ENCODE peak calls at places on chromosomes 4 and X, in six cellular contexts. One of them, this sample, is unnamed.

GRCh38 chr4:45971108-45971507 is 152.7 kb downstream of the GABRG1 start:
- DNase-seq in NCI-H2029: no peak
- DNase-seq in stomach: no peak
- DNase-seq in non-pigmented ciliary epithelial cell: no peak
- DNase-seq in activated CD4-positive, alpha-beta T cell treated with anti-CD3 and anti-CD28 coated beads, Interleukin-2, amount 10 ng/mL, durations not matched to agents 7 days and 5 days: no peak
- DNase-seq in activated CD4-positive, CD25-positive, alpha-beta regulatory T cell treated with anti-CD3 and anti-CD28 coated beads, Interleukin-2, amount 50 U/mL, for 72 hours: no peak
- DNase-seq in this sample: no peak

GRCh38 chrX:84046403-84046984 is 141.5 kb downstream of the RPS6KA6 start:
- DNase-seq in NCI-H2029: no peak
- DNase-seq in stomach: peak
- DNase-seq in non-pigmented ciliary epithelial cell: no peak
- DNase-seq in activated CD4-positive, alpha-beta T cell treated with anti-CD3 and anti-CD28 coated beads, Interleukin-2, amount 10 ng/mL, durations not matched to agents 7 days and 5 days: peak
- DNase-seq in activated CD4-positive, CD25-positive, alpha-beta regulatory T cell treated with anti-CD3 and anti-CD28 coated beads, Interleukin-2, amount 50 U/mL, for 72 hours: no peak
- DNase-seq in this sample: no peak

GRCh38 chrX:128439159-128439558 is 387.0 kb upstream of the ACTRT1 start:
- DNase-seq in NCI-H2029: no peak
- DNase-seq in stomach: no peak
- DNase-seq in non-pigmented ciliary epithelial cell: no peak
- DNase-seq in activated CD4-positive, alpha-beta T cell treated with anti-CD3 and anti-CD28 coated beads, Interleukin-2, amount 10 ng/mL, durations not matched to agents 7 days and 5 days: no peak
- DNase-seq in activated CD4-positive, CD25-positive, alpha-beta regulatory T cell treated with anti-CD3 and anti-CD28 coated beads, Interleukin-2, amount 50 U/mL, for 72 hours: no peak
- DNase-seq in this sample: no peak

GRCh38 chr4:4408576-4409335 is 21.9 kb downstream of the NSG1 start:
- DNase-seq in NCI-H2029: no peak
- DNase-seq in stomach: no peak
- DNase-seq in non-pigmented ciliary epithelial cell: no peak
- DNase-seq in activated CD4-positive, alpha-beta T cell treated with anti-CD3 and anti-CD28 coated beads, Interleukin-2, amount 10 ng/mL, durations not matched to agents 7 days and 5 days: no peak
- DNase-seq in activated CD4-positive, CD25-positive, alpha-beta regulatory T cell treated with anti-CD3 and anti-CD28 coated beads, Interleukin-2, amount 50 U/mL, for 72 hours: no peak
- DNase-seq in this sample: no peak

GRCh38 chr4:185201983-185202962 is 1.5 kb downstream of the CFAP97 start:
- DNase-seq in NCI-H2029: no peak
- DNase-seq in stomach: no peak
- DNase-seq in non-pigmented ciliary epithelial cell: no peak
- DNase-seq in activated CD4-positive, alpha-beta T cell treated with anti-CD3 and anti-CD28 coated beads, Interleukin-2, amount 10 ng/mL, durations not matched to agents 7 days and 5 days: peak
- DNase-seq in activated CD4-positive, CD25-positive, alpha-beta regulatory T cell treated with anti-CD3 and anti-CD28 coated beads, Interleukin-2, amount 50 U/mL, for 72 hours: no peak
- DNase-seq in this sample: no peak

GRCh38 chr4:185834778-185835177 is 22.8 kb upstream of the SORBS2 start:
- DNase-seq in NCI-H2029: no peak
- DNase-seq in stomach: no peak
- DNase-seq in non-pigmented ciliary epithelial cell: no peak
- DNase-seq in activated CD4-positive, alpha-beta T cell treated with anti-CD3 and anti-CD28 coated beads, Interleukin-2, amount 10 ng/mL, durations not matched to agents 7 days and 5 days: no peak
- DNase-seq in activated CD4-positive, CD25-positive, alpha-beta regulatory T cell treated with anti-CD3 and anti-CD28 coated beads, Interleukin-2, amount 50 U/mL, for 72 hours: no peak
- DNase-seq in this sample: no peak

GRCh38 chrX:48477960-48478755 is 2.2 kb downstream of the FTSJ1 start:
- DNase-seq in NCI-H2029: no peak
- DNase-seq in stomach: no peak
- DNase-seq in non-pigmented ciliary epithelial cell: no peak
- DNase-seq in activated CD4-positive, alpha-beta T cell treated with anti-CD3 and anti-CD28 coated beads, Interleukin-2, amount 10 ng/mL, durations not matched to agents 7 days and 5 days: no peak
- DNase-seq in activated CD4-positive, CD25-positive, alpha-beta regulatory T cell treated with anti-CD3 and anti-CD28 coated beads, Interleukin-2, amount 50 U/mL, for 72 hours: no peak
- DNase-seq in this sample: no peak

GRCh38 chr4:159227984-159228383 is 125.1 kb downstream of the RAPGEF2 start:
- DNase-seq in NCI-H2029: no peak
- DNase-seq in stomach: peak
- DNase-seq in non-pigmented ciliary epithelial cell: peak
- DNase-seq in activated CD4-positive, alpha-beta T cell treated with anti-CD3 and anti-CD28 coated beads, Interleukin-2, amount 10 ng/mL, durations not matched to agents 7 days and 5 days: no peak
- DNase-seq in activated CD4-positive, CD25-positive, alpha-beta regulatory T cell treated with anti-CD3 and anti-CD28 coated beads, Interleukin-2, amount 50 U/mL, for 72 hours: no peak
- DNase-seq in this sample: peak

GRCh38 chrX:23435108-23435507 is 100.5 kb downstream of the PTCHD1 start:
- DNase-seq in NCI-H2029: no peak
- DNase-seq in stomach: no peak
- DNase-seq in non-pigmented ciliary epithelial cell: no peak
- DNase-seq in activated CD4-positive, alpha-beta T cell treated with anti-CD3 and anti-CD28 coated beads, Interleukin-2, amount 10 ng/mL, durations not matched to agents 7 days and 5 days: no peak
- DNase-seq in activated CD4-positive, CD25-positive, alpha-beta regulatory T cell treated with anti-CD3 and anti-CD28 coated beads, Interleukin-2, amount 50 U/mL, for 72 hours: no peak
- DNase-seq in this sample: no peak

GRCh38 chr4:110510955-110511544 is 35.1 kb downstream of the ENPEP start:
- DNase-seq in NCI-H2029: peak
- DNase-seq in stomach: no peak
- DNase-seq in non-pigmented ciliary epithelial cell: no peak
- DNase-seq in activated CD4-positive, alpha-beta T cell treated with anti-CD3 and anti-CD28 coated beads, Interleukin-2, amount 10 ng/mL, durations not matched to agents 7 days and 5 days: no peak
- DNase-seq in activated CD4-positive, CD25-positive, alpha-beta regulatory T cell treated with anti-CD3 and anti-CD28 coated beads, Interleukin-2, amount 50 U/mL, for 72 hours: no peak
- DNase-seq in this sample: no peak

GRCh38 chr4:121096629-121097028 is 24.3 kb upstream of the NDNF start:
- DNase-seq in NCI-H2029: no peak
- DNase-seq in stomach: no peak
- DNase-seq in non-pigmented ciliary epithelial cell: no peak
- DNase-seq in activated CD4-positive, alpha-beta T cell treated with anti-CD3 and anti-CD28 coated beads, Interleukin-2, amount 10 ng/mL, durations not matched to agents 7 days and 5 days: no peak
- DNase-seq in activated CD4-positive, CD25-positive, alpha-beta regulatory T cell treated with anti-CD3 and anti-CD28 coated beads, Interleukin-2, amount 50 U/mL, for 72 hours: no peak
- DNase-seq in this sample: no peak

GRCh38 chr4:109385260-109385659 is 48.4 kb upstream of the SEC24B start:
- DNase-seq in NCI-H2029: no peak
- DNase-seq in stomach: no peak
- DNase-seq in non-pigmented ciliary epithelial cell: no peak
- DNase-seq in activated CD4-positive, alpha-beta T cell treated with anti-CD3 and anti-CD28 coated beads, Interleukin-2, amount 10 ng/mL, durations not matched to agents 7 days and 5 days: no peak
- DNase-seq in activated CD4-positive, CD25-positive, alpha-beta regulatory T cell treated with anti-CD3 and anti-CD28 coated beads, Interleukin-2, amount 50 U/mL, for 72 hours: no peak
- DNase-seq in this sample: no peak

GRCh38 chrX:134971926-134972325 is 18.9 kb upstream of the SMIM10 start:
- DNase-seq in NCI-H2029: no peak
- DNase-seq in stomach: no peak
- DNase-seq in non-pigmented ciliary epithelial cell: no peak
- DNase-seq in activated CD4-positive, alpha-beta T cell treated with anti-CD3 and anti-CD28 coated beads, Interleukin-2, amount 10 ng/mL, durations not matched to agents 7 days and 5 days: no peak
- DNase-seq in activated CD4-positive, CD25-positive, alpha-beta regulatory T cell treated with anti-CD3 and anti-CD28 coated beads, Interleukin-2, amount 50 U/mL, for 72 hours: no peak
- DNase-seq in this sample: no peak

GRCh38 chrX:40277672-40278071 is 179.9 kb upstream of the BCOR start:
- DNase-seq in NCI-H2029: no peak
- DNase-seq in stomach: no peak
- DNase-seq in non-pigmented ciliary epithelial cell: no peak
- DNase-seq in activated CD4-positive, alpha-beta T cell treated with anti-CD3 and anti-CD28 coated beads, Interleukin-2, amount 10 ng/mL, durations not matched to agents 7 days and 5 days: no peak
- DNase-seq in activated CD4-positive, CD25-positive, alpha-beta regulatory T cell treated with anti-CD3 and anti-CD28 coated beads, Interleukin-2, amount 50 U/mL, for 72 hours: no peak
- DNase-seq in this sample: no peak

GRCh38 chrX:129618997-129619396 is 35.8 kb downstream of the APLN start:
- DNase-seq in NCI-H2029: no peak
- DNase-seq in stomach: peak
- DNase-seq in non-pigmented ciliary epithelial cell: no peak
- DNase-seq in activated CD4-positive, alpha-beta T cell treated with anti-CD3 and anti-CD28 coated beads, Interleukin-2, amount 10 ng/mL, durations not matched to agents 7 days and 5 days: no peak
- DNase-seq in activated CD4-positive, CD25-positive, alpha-beta regulatory T cell treated with anti-CD3 and anti-CD28 coated beads, Interleukin-2, amount 50 U/mL, for 72 hours: no peak
- DNase-seq in this sample: no peak

GRCh38 chr4:180664766-180665368 is 1578.3 kb upstream of the TENM3 start:
- DNase-seq in NCI-H2029: peak
- DNase-seq in stomach: peak
- DNase-seq in non-pigmented ciliary epithelial cell: peak
- DNase-seq in activated CD4-positive, alpha-beta T cell treated with anti-CD3 and anti-CD28 coated beads, Interleukin-2, amount 10 ng/mL, durations not matched to agents 7 days and 5 days: peak
- DNase-seq in activated CD4-positive, CD25-positive, alpha-beta regulatory T cell treated with anti-CD3 and anti-CD28 coated beads, Interleukin-2, amount 50 U/mL, for 72 hours: peak
- DNase-seq in this sample: peak

GRCh38 chr4:118849867-118850812 is 14.2 kb upstream of the SEC24D start:
- DNase-seq in NCI-H2029: peak
- DNase-seq in stomach: no peak
- DNase-seq in non-pigmented ciliary epithelial cell: no peak
- DNase-seq in activated CD4-positive, alpha-beta T cell treated with anti-CD3 and anti-CD28 coated beads, Interleukin-2, amount 10 ng/mL, durations not matched to agents 7 days and 5 days: peak
- DNase-seq in activated CD4-positive, CD25-positive, alpha-beta regulatory T cell treated with anti-CD3 and anti-CD28 coated beads, Interleukin-2, amount 50 U/mL, for 72 hours: no peak
- DNase-seq in this sample: no peak

GRCh38 chrX:132023896-132024386 is 839 bp downstream of the STK26 start:
- DNase-seq in NCI-H2029: no peak
- DNase-seq in stomach: no peak
- DNase-seq in non-pigmented ciliary epithelial cell: no peak
- DNase-seq in activated CD4-positive, alpha-beta T cell treated with anti-CD3 and anti-CD28 coated beads, Interleukin-2, amount 10 ng/mL, durations not matched to agents 7 days and 5 days: peak
- DNase-seq in activated CD4-positive, CD25-positive, alpha-beta regulatory T cell treated with anti-CD3 and anti-CD28 coated beads, Interleukin-2, amount 50 U/mL, for 72 hours: peak
- DNase-seq in this sample: peak

GRCh38 chr4:97498875-97499274 is 644.4 kb downstream of the STPG2 start:
- DNase-seq in NCI-H2029: no peak
- DNase-seq in stomach: no peak
- DNase-seq in non-pigmented ciliary epithelial cell: peak
- DNase-seq in activated CD4-positive, alpha-beta T cell treated with anti-CD3 and anti-CD28 coated beads, Interleukin-2, amount 10 ng/mL, durations not matched to agents 7 days and 5 days: no peak
- DNase-seq in activated CD4-positive, CD25-positive, alpha-beta regulatory T cell treated with anti-CD3 and anti-CD28 coated beads, Interleukin-2, amount 50 U/mL, for 72 hours: no peak
- DNase-seq in this sample: no peak

GRCh38 chr4:53647547-53647946 is 56.3 kb upstream of the LNX1 start:
- DNase-seq in NCI-H2029: no peak
- DNase-seq in stomach: no peak
- DNase-seq in non-pigmented ciliary epithelial cell: no peak
- DNase-seq in activated CD4-positive, alpha-beta T cell treated with anti-CD3 and anti-CD28 coated beads, Interleukin-2, amount 10 ng/mL, durations not matched to agents 7 days and 5 days: no peak
- DNase-seq in activated CD4-positive, CD25-positive, alpha-beta regulatory T cell treated with anti-CD3 and anti-CD28 coated beads, Interleukin-2, amount 50 U/mL, for 72 hours: no peak
- DNase-seq in this sample: no peak

GRCh38 chrX:100512471-100512870 is 72.3 kb upstream of the TNMD start:
- DNase-seq in NCI-H2029: no peak
- DNase-seq in stomach: no peak
- DNase-seq in non-pigmented ciliary epithelial cell: no peak
- DNase-seq in activated CD4-positive, alpha-beta T cell treated with anti-CD3 and anti-CD28 coated beads, Interleukin-2, amount 10 ng/mL, durations not matched to agents 7 days and 5 days: no peak
- DNase-seq in activated CD4-positive, CD25-positive, alpha-beta regulatory T cell treated with anti-CD3 and anti-CD28 coated beads, Interleukin-2, amount 50 U/mL, for 72 hours: no peak
- DNase-seq in this sample: no peak

GRCh38 chr4:149164282-149164681 is 651.4 kb downstream of the IQCM start:
- DNase-seq in NCI-H2029: no peak
- DNase-seq in stomach: no peak
- DNase-seq in non-pigmented ciliary epithelial cell: peak
- DNase-seq in activated CD4-positive, alpha-beta T cell treated with anti-CD3 and anti-CD28 coated beads, Interleukin-2, amount 10 ng/mL, durations not matched to agents 7 days and 5 days: no peak
- DNase-seq in activated CD4-positive, CD25-positive, alpha-beta regulatory T cell treated with anti-CD3 and anti-CD28 coated beads, Interleukin-2, amount 50 U/mL, for 72 hours: no peak
- DNase-seq in this sample: no peak

GRCh38 chr4:9938933-9939332 is 82.4 kb downstream of the SLC2A9 start:
- DNase-seq in NCI-H2029: no peak
- DNase-seq in stomach: no peak
- DNase-seq in non-pigmented ciliary epithelial cell: no peak
- DNase-seq in activated CD4-positive, alpha-beta T cell treated with anti-CD3 and anti-CD28 coated beads, Interleukin-2, amount 10 ng/mL, durations not matched to agents 7 days and 5 days: no peak
- DNase-seq in activated CD4-positive, CD25-positive, alpha-beta regulatory T cell treated with anti-CD3 and anti-CD28 coated beads, Interleukin-2, amount 50 U/mL, for 72 hours: no peak
- DNase-seq in this sample: no peak

GRCh38 chr4:155666701-155667537 is at the start of gene GUCY1A1:
- DNase-seq in NCI-H2029: no peak
- DNase-seq in stomach: peak
- DNase-seq in non-pigmented ciliary epithelial cell: no peak
- DNase-seq in activated CD4-positive, alpha-beta T cell treated with anti-CD3 and anti-CD28 coated beads, Interleukin-2, amount 10 ng/mL, durations not matched to agents 7 days and 5 days: peak
- DNase-seq in activated CD4-positive, CD25-positive, alpha-beta regulatory T cell treated with anti-CD3 and anti-CD28 coated beads, Interleukin-2, amount 50 U/mL, for 72 hours: no peak
- DNase-seq in this sample: peak

GRCh38 chr4:75844151-75844662 is 58.0 kb downstream of the PPEF2 start:
- DNase-seq in NCI-H2029: no peak
- DNase-seq in stomach: no peak
- DNase-seq in non-pigmented ciliary epithelial cell: peak
- DNase-seq in activated CD4-positive, alpha-beta T cell treated with anti-CD3 and anti-CD28 coated beads, Interleukin-2, amount 10 ng/mL, durations not matched to agents 7 days and 5 days: no peak
- DNase-seq in activated CD4-positive, CD25-positive, alpha-beta regulatory T cell treated with anti-CD3 and anti-CD28 coated beads, Interleukin-2, amount 50 U/mL, for 72 hours: no peak
- DNase-seq in this sample: no peak

GRCh38 chr4:85132117-85132516 is 165.6 kb upstream of the WDFY3 start:
- DNase-seq in NCI-H2029: no peak
- DNase-seq in stomach: no peak
- DNase-seq in non-pigmented ciliary epithelial cell: no peak
- DNase-seq in activated CD4-positive, alpha-beta T cell treated with anti-CD3 and anti-CD28 coated beads, Interleukin-2, amount 10 ng/mL, durations not matched to agents 7 days and 5 days: no peak
- DNase-seq in activated CD4-positive, CD25-positive, alpha-beta regulatory T cell treated with anti-CD3 and anti-CD28 coated beads, Interleukin-2, amount 50 U/mL, for 72 hours: no peak
- DNase-seq in this sample: no peak

GRCh38 chr4:155392486-155393184 is 15.9 kb upstream of the MAP9 start:
- DNase-seq in NCI-H2029: no peak
- DNase-seq in stomach: no peak
- DNase-seq in non-pigmented ciliary epithelial cell: no peak
- DNase-seq in activated CD4-positive, alpha-beta T cell treated with anti-CD3 and anti-CD28 coated beads, Interleukin-2, amount 10 ng/mL, durations not matched to agents 7 days and 5 days: no peak
- DNase-seq in activated CD4-positive, CD25-positive, alpha-beta regulatory T cell treated with anti-CD3 and anti-CD28 coated beads, Interleukin-2, amount 50 U/mL, for 72 hours: no peak
- DNase-seq in this sample: no peak

GRCh38 chrX:1392376-1393130 is 640 bp upstream of the SLC25A6 start:
- DNase-seq in NCI-H2029: no peak
- DNase-seq in stomach: peak
- DNase-seq in non-pigmented ciliary epithelial cell: no peak
- DNase-seq in activated CD4-positive, alpha-beta T cell treated with anti-CD3 and anti-CD28 coated beads, Interleukin-2, amount 10 ng/mL, durations not matched to agents 7 days and 5 days: no peak
- DNase-seq in activated CD4-positive, CD25-positive, alpha-beta regulatory T cell treated with anti-CD3 and anti-CD28 coated beads, Interleukin-2, amount 50 U/mL, for 72 hours: no peak
- DNase-seq in this sample: peak

This sample was measured in prostate gland.